ENCODE peak calls at places on chromosomes 13 and 19, in nine cellular contexts. T, E, S, C, N, J, Q, O and I are unnamed samples.

GRCh38 chr13:25876256-25876655 is 175.6 kb downstream of the SHISA2 start:
- DNase-seq in O (no peak), N (no peak), E (no peak), J (no peak), Q (no peak), C (no peak), S (no peak), T (no peak), I (no peak)

GRCh38 chr13:73872397-73872796 is 261.8 kb downstream of the KLF12 start:
- DNase-seq in S (no peak), J (peak), T (no peak), N (no peak), C (no peak), O (no peak), E (no peak), Q (no peak), I (no peak)

GRCh38 chr13:33150146-33150545 is 133.9 kb downstream of the KL start:
- DNase-seq in T (no peak), C (no peak), Q (no peak), O (no peak), N (no peak), S (no peak), E (no peak), J (peak), I (no peak)

GRCh38 chr19:14450168-14450874 is 17.2 kb downstream of the PKN1 start:
- DNase-seq in C (peak), J (peak), T (peak), E (peak), N (peak), S (no peak), O (no peak), Q (peak), I (no peak)

GRCh38 chr13:49084961-49085360 is 109.2 kb downstream of the FNDC3A start:
- DNase-seq in C (no peak), T (no peak), Q (no peak), E (no peak), S (peak), N (no peak), J (no peak), O (no peak), I (no peak)

GRCh38 chr19:28831464-28831863 is 381.5 kb downstream of the UQCRFS1 start:
- DNase-seq in T (no peak), S (no peak), N (no peak), J (no peak), C (no peak), E (no peak), O (no peak), Q (no peak), I (no peak)

GRCh38 chr13:35881360-35881759 is 249.8 kb downstream of the DCLK1 start:
- DNase-seq in J (no peak), N (no peak), T (no peak), O (no peak), S (no peak), Q (no peak), C (no peak), E (no peak), I (no peak)

GRCh38 chr13:60654405-60654804 is 257.4 kb downstream of the TDRD3 start:
- DNase-seq in O (peak), C (no peak), S (no peak), T (no peak), N (no peak), E (no peak), Q (no peak), J (no peak), I (no peak)

GRCh38 chr13:34357435-34358232 is 539.7 kb downstream of the RFC3 start:
- DNase-seq in C (no peak), N (no peak), E (no peak), O (no peak), S (peak), Q (no peak), J (no peak), T (no peak), I (no peak)

GRCh38 chr19:23901360-23901759 is 13.3 kb upstream of the ZNF726 start:
- DNase-seq in E (no peak), C (no peak), O (no peak), T (no peak), Q (no peak), S (peak), J (no peak), N (no peak), I (no peak)

GRCh38 chr13:99983401-99984133 is 2.0 kb downstream of the ZIC2 start:
- DNase-seq in J (no peak), S (no peak), E (no peak), T (no peak), Q (no peak), O (no peak), C (no peak), N (no peak), I (no peak)